ENCODE peak calls at places on chromosomes 13 and 19, in five cellular contexts. One of them, this sample, is unnamed.

GRCh38 chr13:113064534-113065405 is 40.8 kb upstream of the F7 start:
- DNase-seq in neural crest cell: no peak
- DNase-seq in A549: peak
- DNase-seq in tibial artery: no peak
- DNase-seq in Karpas-422: no peak
- DNase-seq in this sample: no peak

GRCh38 chr13:33328691-33329090 is 43.1 kb upstream of the STARD13 start:
- DNase-seq in Karpas-422: no peak
- DNase-seq in A549: no peak
- DNase-seq in neural crest cell: peak
- DNase-seq in tibial artery: no peak
- DNase-seq in this sample: no peak

GRCh38 chr19:29485293-29485692 is 40.5 kb upstream of the VSTM2B start:
- DNase-seq in Karpas-422: no peak
- DNase-seq in A549: no peak
- DNase-seq in tibial artery: peak
- DNase-seq in neural crest cell: no peak
- DNase-seq in this sample: no peak

GRCh38 chr19:4984448-4984990 is 15.6 kb downstream of the KDM4B start:
- DNase-seq in tibial artery: no peak
- DNase-seq in neural crest cell: no peak
- DNase-seq in Karpas-422: no peak
- DNase-seq in A549: no peak
- DNase-seq in this sample: no peak

GRCh38 chr19:47523473-47523872 is 8.6 kb upstream of the NAPA start:
- DNase-seq in neural crest cell: no peak
- DNase-seq in Karpas-422: no peak
- DNase-seq in tibial artery: no peak
- DNase-seq in A549: no peak
- DNase-seq in this sample: no peak

GRCh38 chr13:101417043-101417406 is 717 bp upstream of the NALCN start:
- DNase-seq in Karpas-422: no peak
- DNase-seq in A549: peak
- DNase-seq in tibial artery: no peak
- DNase-seq in neural crest cell: no peak
- DNase-seq in this sample: no peak

GRCh38 chr19:34482380-34483250 is 1.1 kb downstream of the WTIP start:
- DNase-seq in tibial artery: peak
- DNase-seq in A549: peak
- DNase-seq in neural crest cell: peak
- DNase-seq in Karpas-422: no peak
- DNase-seq in this sample: no peak

GRCh38 chr19:46428278-46429141 is at the start of gene PNMA8C:
- DNase-seq in Karpas-422: no peak
- DNase-seq in A549: peak
- DNase-seq in tibial artery: peak
- DNase-seq in neural crest cell: peak
- DNase-seq in this sample: no peak

GRCh38 chr19:2952953-2953481 is 8.2 kb upstream of the ZNF77 start:
- DNase-seq in Karpas-422: no peak
- DNase-seq in neural crest cell: no peak
- DNase-seq in A549: no peak
- DNase-seq in tibial artery: no peak
- DNase-seq in this sample: peak

GRCh38 chr19:2415973-2416319 is 11.4 kb downstream of the TIMM13 start:
- DNase-seq in tibial artery: no peak
- DNase-seq in Karpas-422: no peak
- DNase-seq in A549: no peak
- DNase-seq in neural crest cell: no peak
- DNase-seq in this sample: no peak

GRCh38 chr19:14514215-14514871 is 3.9 kb downstream of the DNAJB1 start:
- DNase-seq in neural crest cell: no peak
- DNase-seq in A549: no peak
- DNase-seq in tibial artery: no peak
- DNase-seq in Karpas-422: no peak
- DNase-seq in this sample: no peak

GRCh38 chr19:5617080-5617479 is 5.5 kb downstream of the SAFB2 start:
- DNase-seq in Karpas-422: no peak
- DNase-seq in neural crest cell: no peak
- DNase-seq in tibial artery: no peak
- DNase-seq in A549: no peak
- DNase-seq in this sample: no peak

GRCh38 chr13:110503979-110504499 is 57.5 kb downstream of the RAB20 start:
- DNase-seq in neural crest cell: no peak
- DNase-seq in Karpas-422: no peak
- DNase-seq in tibial artery: no peak
- DNase-seq in A549: no peak
- DNase-seq in this sample: no peak

GRCh38 chr19:10502524-10503001 is 593 bp downstream of the KEAP1 start:
- DNase-seq in Karpas-422: peak
- DNase-seq in A549: peak
- DNase-seq in tibial artery: peak
- DNase-seq in neural crest cell: peak
- DNase-seq in this sample: peak

GRCh38 chr19:51407631-51408131 is 9.8 kb downstream of the SIGLEC10 start:
- DNase-seq in tibial artery: no peak
- DNase-seq in neural crest cell: no peak
- DNase-seq in A549: peak
- DNase-seq in Karpas-422: peak
- DNase-seq in this sample: no peak

GRCh38 chr13:20525144-20525600 is 485 bp downstream of the CRYL1 start:
- DNase-seq in neural crest cell: no peak
- DNase-seq in Karpas-422: no peak
- DNase-seq in tibial artery: peak
- DNase-seq in A549: no peak
- DNase-seq in this sample: peak

GRCh38 chr19:36686365-36687213 is 823 bp upstream of the ZNF567 start:
- DNase-seq in A549: no peak
- DNase-seq in Karpas-422: peak
- DNase-seq in tibial artery: peak
- DNase-seq in neural crest cell: no peak
- DNase-seq in this sample: no peak

GRCh38 chr13:46551410-46552301 is 1.3 kb upstream of the LRCH1 start:
- DNase-seq in A549: peak
- DNase-seq in Karpas-422: peak
- DNase-seq in tibial artery: peak
- DNase-seq in neural crest cell: peak
- DNase-seq in this sample: peak